ENCODE peak calls at places on chromosomes 2 and 18, in seven cellular contexts. C is colonic mucosa, X is PC-3, H is GM12878, V is PC-9, N is left lung, E is HCT116. W is an unnamed sample.

GRCh38 chr2:167157523-167157922 is 269.2 kb downstream of the XIRP2 start:
- DNase-seq in C (no peak), X (no peak), H (no peak), V (no peak), N (no peak), E (no peak), W (no peak)

GRCh38 chr18:73684651-73685050 is 463.0 kb downstream of the FBXO15 start:
- DNase-seq in C (no peak), X (peak; percentile 67), H (no peak), V (no peak), N (no peak), E (no peak), W (no peak)

GRCh38 chr18:35753306-35753910 is 171.9 kb downstream of the GALNT1 start:
- DNase-seq in C (no peak), X (no peak), H (no peak), V (no peak), N (no peak), E (no peak), W (no peak)

GRCh38 chr2:209553913-209554312 is 130.1 kb downstream of the MAP2 start:
- DNase-seq in C (no peak), X (no peak), H (no peak), V (no peak), N (no peak), E (no peak), W (no peak)

GRCh38 chr2:218501665-218502064 is 66.5 kb downstream of the USP37 start:
- DNase-seq in C (no peak), X (no peak), H (no peak), V (no peak), N (no peak), E (no peak), W (peak; percentile 20)

GRCh38 chr2:217216316-217216715 is 356.5 kb upstream of the TNP1 start:
- DNase-seq in C (no peak), X (peak; percentile 13), H (no peak), V (no peak), N (no peak), E (no peak), W (no peak)

GRCh38 chr2:8754056-8754790 is 72.4 kb downstream of the ID2 start:
- DNase-seq in C (no peak), X (no peak), H (no peak), V (no peak), N (no peak), E (no peak), W (no peak)

GRCh38 chr2:197599285-197599965 is 76.0 kb downstream of the RFTN2 start:
- DNase-seq in C (no peak), X (peak; percentile 69), H (no peak), V (peak; percentile 7), N (no peak), E (peak; percentile 46), W (peak; percentile 43)

GRCh38 chr2:199258291-199258690 is 199.4 kb downstream of the SATB2 start:
- DNase-seq in C (no peak), X (peak; percentile 22), H (no peak), V (no peak), N (no peak), E (no peak), W (no peak)

GRCh38 chr2:216316743-216317142 is 55.5 kb downstream of the MARCHF4 start:
- DNase-seq in C (no peak), X (peak; percentile 76), H (no peak), V (no peak), N (no peak), E (no peak), W (no peak)

GRCh38 chr18:50661013-50661412 is 101.1 kb downstream of the MAPK4 start:
- DNase-seq in C (no peak), X (no peak), H (no peak), V (no peak), N (no peak), E (no peak), W (no peak)

GRCh38 chr18:31658670-31659573 is 25.5 kb downstream of the B4GALT6 start:
- DNase-seq in C (no peak), X (peak; percentile 23), H (peak; percentile 89), V (no peak), N (no peak), E (no peak), W (no peak)

GRCh38 chr2:25257032-25257455 is 84.7 kb downstream of the DNMT3A start:
- DNase-seq in C (no peak), X (no peak), H (no peak), V (no peak), N (no peak), E (no peak), W (no peak)

GRCh38 chr2:109321570-109321969 is 192.6 kb downstream of the SH3RF3 start:
- DNase-seq in C (no peak), X (no peak), H (no peak), V (no peak), N (no peak), E (no peak), W (no peak)

GRCh38 chr2:126886201-126886905 is 12.3 kb upstream of the TEX51 start:
- DNase-seq in C (peak; percentile 72), X (peak; percentile 4), H (no peak), V (no peak), N (peak; percentile 88), E (peak; percentile 42), W (peak; percentile 48)

GRCh38 chr2:30037016-30037415 is 109.8 kb upstream of the YPEL5 start:
- DNase-seq in C (no peak), X (peak; percentile 87), H (no peak), V (no peak), N (no peak), E (no peak), W (no peak)

DNA sequence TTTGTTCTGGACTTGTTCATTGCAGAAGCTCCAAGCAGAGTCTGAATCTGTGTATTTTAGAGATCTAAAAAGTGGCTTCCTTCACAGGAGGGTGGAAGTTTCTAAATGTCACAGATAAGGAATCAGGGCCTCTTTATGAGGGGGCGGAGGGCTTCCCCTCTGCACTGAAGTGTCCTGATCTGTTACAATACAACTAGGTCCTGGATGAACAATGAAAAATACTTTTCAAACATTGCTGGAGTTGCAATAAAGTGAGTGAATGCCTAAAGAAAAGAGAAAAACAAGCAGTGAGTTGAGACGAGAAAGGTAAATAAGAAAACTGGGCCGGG is 179.3 kb upstream of the HDAC4 start:
- DNase-seq in C (no peak), X (no peak), H (no peak), V (no peak), N (no peak), E (no peak), W (no peak)
- H3K4me1 ChIP-seq in C (no peaks in the 10 kb centered on the region), X (no peaks in the 10 kb centered on the region), H (no peaks in the 10 kb centered on the region), V (no peaks in the 10 kb centered on the region), N (no peaks in the 10 kb centered on the region), E (no peaks in the 10 kb centered on the region), W (no peaks in the 10 kb centered on the region)

GRCh38 chr2:189799531-189799930 is 15.3 kb downstream of the PMS1 start:
- DNase-seq in C (no peak), X (peak; percentile 59), H (no peak), V (no peak), N (no peak), E (no peak), W (no peak)
- H3K36me3 ChIP-seq in C (no peaks in the 10 kb centered on the region), X (peaks cover 24% of the 10 kb centered on the region), H (peaks cover 22% of the 10 kb centered on the region), V (no peaks in the 10 kb centered on the region), N (no peaks in the 10 kb centered on the region), E (peaks cover 25% of the 10 kb centered on the region), W (no peaks in the 10 kb centered on the region)

DNA sequence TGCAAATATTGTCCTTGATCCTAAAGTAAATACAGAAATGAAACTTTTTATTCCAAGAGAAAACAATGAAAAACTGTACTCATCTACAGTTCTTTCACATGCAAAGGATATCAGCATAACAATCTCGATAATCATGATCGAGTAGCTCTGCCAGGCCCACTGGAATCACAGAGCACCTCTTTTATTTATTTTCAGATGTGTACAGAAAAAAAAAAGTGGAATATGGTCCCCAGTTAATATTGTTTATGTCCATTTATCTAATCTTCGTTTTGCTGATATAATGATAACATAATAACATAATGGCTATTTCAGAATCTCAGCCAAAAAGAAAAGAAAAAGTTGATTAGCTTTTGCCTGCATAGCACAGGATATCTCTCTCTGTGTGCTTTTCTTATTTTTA is 6.5 kb downstream of the ZNF385B start:
- DNase-seq in C (no peak), X (no peak), H (no peak), V (no peak), N (no peak), E (no peak), W (no peak)
- H3K9me3 ChIP-seq in C (no peaks in the 10 kb centered on the region), X (no peaks in the 10 kb centered on the region), H (no peaks in the 10 kb centered on the region), V (no peaks in the 10 kb centered on the region), N (no peaks in the 10 kb centered on the region), E (no peaks in the 10 kb centered on the region), W (no peaks in the 10 kb centered on the region)

GRCh38 chr18:55500316-55501086 is 87.5 kb downstream of the TCF4 start:
- DNase-seq in C (no peak), X (peak; percentile 37), H (no peak), V (no peak), N (no peak), E (no peak), W (no peak)
- H3K4me1 ChIP-seq in C (no peaks in the 10 kb centered on the region), X (peaks cover 12% of the 10 kb centered on the region), H (no peaks in the 10 kb centered on the region), V (no peaks in the 10 kb centered on the region), N (no peaks in the 10 kb centered on the region), E (no peaks in the 10 kb centered on the region), W (no peaks in the 10 kb centered on the region)

DNA sequence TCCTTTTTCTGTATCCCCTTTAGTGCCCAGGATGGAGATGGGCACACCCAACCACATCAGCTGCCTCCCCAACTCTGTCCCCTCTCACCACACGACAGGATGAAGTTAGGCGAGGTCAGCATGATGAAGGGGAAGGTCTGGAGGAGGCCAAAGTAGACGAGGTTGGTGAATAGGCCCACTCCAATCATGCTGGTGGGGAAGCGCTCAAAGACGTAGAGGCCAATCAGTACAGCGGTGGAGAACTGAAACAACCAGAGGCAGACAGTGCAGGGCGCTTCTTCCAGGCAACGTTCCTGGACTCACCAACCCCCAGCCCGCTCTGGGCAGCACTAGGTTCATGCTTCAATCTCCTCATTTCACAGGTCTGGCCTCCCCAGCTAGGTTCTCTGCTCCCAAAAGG is 2.9 kb downstream of the TEX261 start:
- DNase-seq in C (no peak), X (no peak), H (no peak), V (no peak), N (no peak), E (no peak), W (no peak)
- H3K36me3 ChIP-seq in C (peaks cover 5% of the 10 kb centered on the region), X (peaks cover 20% of the 10 kb centered on the region), H (peaks cover 13% of the 10 kb centered on the region), V (no peaks in the 10 kb centered on the region), N (no peaks in the 10 kb centered on the region), E (peaks cover 27% of the 10 kb centered on the region), W (no peaks in the 10 kb centered on the region)